ENCODE peak calls at places on chromosome 18, in ten cellular contexts. H is PC-9; U is A549; L is brain microvascular endothelial cell; F is tibial artery; J is H9; Y is upper lobe of right lung; N is CD8-positive, alpha-beta T cell; B is HL-60; A is prostate gland. K is an unnamed sample.

GRCh38 chr18:79863161-79863945 is 65.6 kb downstream of the KCNG2 start:
- DNase-seq in H (no peak), U (no peak), L (no peak), F (peak; percentile 51), J (peak; percentile 39), Y (peak; percentile 47), N (no peak), B (no peak), A (no peak), K (no peak)

GRCh38 chr18:41624461-41624860 is 330.6 kb upstream of the PIK3C3 start:
- DNase-seq in H (no peak), U (no peak), L (peak; percentile 6), F (no peak), J (no peak), Y (no peak), N (no peak), B (no peak), A (no peak), K (no peak)

GRCh38 chr18:76847926-76848325 is 25.6 kb downstream of the ZNF236 start:
- DNase-seq in H (no peak), U (peak; percentile 35), L (no peak), F (no peak), J (peak; percentile 61), Y (no peak), N (no peak), B (no peak), A (no peak), K (no peak)

GRCh38 chr18:23689616-23690504 is 607 bp downstream of the LAMA3 start:
- DNase-seq in H (no peak), U (peak; percentile 42), L (no peak), F (peak; percentile 66), J (peak; percentile 52), Y (peak; percentile 74), N (no peak), B (no peak), A (no peak), K (no peak)

GRCh38 chr18:79944126-79944731 is 7.2 kb downstream of the SLC66A2 start:
- DNase-seq in H (no peak), U (no peak), L (no peak), F (no peak), J (peak; percentile 28), Y (no peak), N (no peak), B (peak; percentile 97), A (no peak), K (no peak)

GRCh38 chr18:62716679-62717058 is 1.3 kb downstream of the PHLPP1 start:
- DNase-seq in H (peak; percentile 37), U (peak; percentile 21), L (peak; percentile 10), F (peak; percentile 70), J (peak; percentile 46), Y (peak; percentile 77), N (peak; percentile 13), B (peak; percentile 59), A (peak; percentile 43), K (peak; percentile 37)

GRCh38 chr18:71327443-71328120 is 1038.7 kb downstream of the SOCS6 start:
- DNase-seq in H (no peak), U (no peak), L (no peak), F (no peak), J (no peak), Y (no peak), N (no peak), B (no peak), A (no peak), K (no peak)

GRCh38 chr18:60145776-60146175 is 226.8 kb downstream of the MC4R start:
- DNase-seq in H (no peak), U (no peak), L (no peak), F (no peak), J (no peak), Y (no peak), N (no peak), B (no peak), A (no peak), K (no peak)

GRCh38 chr18:37247499-37248161 is 318.0 kb downstream of the CELF4 start:
- DNase-seq in H (no peak), U (no peak), L (no peak), F (no peak), J (no peak), Y (no peak), N (no peak), B (no peak), A (no peak), K (no peak)

GRCh38 chr18:69647695-69648094 is 247.0 kb downstream of the DOK6 start:
- DNase-seq in H (no peak), U (no peak), L (no peak), F (no peak), J (no peak), Y (no peak), N (no peak), B (no peak), A (no peak), K (no peak)

GRCh38 chr18:56627991-56628390 is 10.4 kb downstream of the TXNL1 start:
- DNase-seq in H (no peak), U (no peak), L (no peak), F (no peak), J (no peak), Y (no peak), N (no peak), B (no peak), A (no peak), K (no peak)

GRCh38 chr18:11149441-11150270 is at the start of gene PIEZO2:
- DNase-seq in H (no peak), U (peak; percentile 14), L (peak; percentile 69), F (peak; percentile 73), J (peak; percentile 88), Y (peak; percentile 79), N (no peak), B (no peak), A (peak; percentile 24), K (no peak)

GRCh38 chr18:59085126-59085794 is 54.4 kb upstream of the SEC11C start:
- DNase-seq in H (no peak), U (no peak), L (no peak), F (no peak), J (no peak), Y (no peak), N (no peak), B (no peak), A (no peak), K (no peak)

GRCh38 chr18:9961031-9961430 is 47.2 kb downstream of the VAPA start:
- DNase-seq in H (no peak), U (no peak), L (no peak), F (no peak), J (no peak), Y (no peak), N (no peak), B (peak; percentile 36), A (no peak), K (no peak)
- H3K27ac ChIP-seq in H (no peak overlapping the region), U (no peak overlapping the region), L (no peak overlapping the region), F (no peak overlapping the region), J (no peak overlapping the region), Y (no peak overlapping the region), N (no peak overlapping the region), B (no peak overlapping the region), A (no peak overlapping the region), K (no peak overlapping the region)

DNA sequence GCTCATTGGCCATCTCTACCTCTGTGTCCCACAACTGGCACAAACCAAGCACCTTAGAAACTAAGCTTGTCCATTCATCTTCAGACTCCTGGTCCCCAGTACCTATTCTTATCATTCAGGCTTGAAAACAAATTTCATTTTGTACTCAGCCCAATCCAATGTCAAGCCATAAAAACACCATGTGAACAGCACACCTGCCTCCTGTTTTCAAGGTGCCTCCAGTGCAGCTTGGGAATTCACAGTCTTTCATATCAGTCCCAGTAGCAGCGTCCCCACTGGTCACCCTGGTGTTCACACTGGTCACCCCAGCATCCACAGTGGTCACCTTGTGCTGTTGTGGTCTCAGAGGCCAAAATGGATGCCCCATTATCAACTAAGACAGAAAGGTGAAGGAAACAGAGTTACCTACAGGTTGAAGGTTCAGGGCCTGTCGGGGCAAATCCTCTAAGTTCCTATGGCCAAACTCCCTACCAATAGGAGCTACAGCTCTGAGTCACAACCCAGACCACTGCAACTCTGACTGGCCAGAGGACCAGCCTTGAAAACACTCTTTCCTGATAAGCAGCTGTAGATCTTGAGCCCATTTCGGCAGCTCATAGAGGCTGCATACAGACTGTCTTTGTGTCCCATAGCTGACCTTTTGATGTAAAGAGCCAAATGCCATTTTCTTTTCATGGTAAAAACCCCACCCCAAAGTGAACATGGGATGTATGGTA is 259.5 kb upstream of the RAB12 start:
- DNase-seq in H (no peak), U (no peak), L (no peak), F (no peak), J (no peak), Y (no peak), N (no peak), B (no peak), A (no peak), K (no peak)
- TF ChIP-seq CTCF in H (no peak), U (no peak), L (no peak), F (no peak), J (no peak), Y (no peak), N (no peak), B (no peak), A (no peak), K (no peak)

DNA sequence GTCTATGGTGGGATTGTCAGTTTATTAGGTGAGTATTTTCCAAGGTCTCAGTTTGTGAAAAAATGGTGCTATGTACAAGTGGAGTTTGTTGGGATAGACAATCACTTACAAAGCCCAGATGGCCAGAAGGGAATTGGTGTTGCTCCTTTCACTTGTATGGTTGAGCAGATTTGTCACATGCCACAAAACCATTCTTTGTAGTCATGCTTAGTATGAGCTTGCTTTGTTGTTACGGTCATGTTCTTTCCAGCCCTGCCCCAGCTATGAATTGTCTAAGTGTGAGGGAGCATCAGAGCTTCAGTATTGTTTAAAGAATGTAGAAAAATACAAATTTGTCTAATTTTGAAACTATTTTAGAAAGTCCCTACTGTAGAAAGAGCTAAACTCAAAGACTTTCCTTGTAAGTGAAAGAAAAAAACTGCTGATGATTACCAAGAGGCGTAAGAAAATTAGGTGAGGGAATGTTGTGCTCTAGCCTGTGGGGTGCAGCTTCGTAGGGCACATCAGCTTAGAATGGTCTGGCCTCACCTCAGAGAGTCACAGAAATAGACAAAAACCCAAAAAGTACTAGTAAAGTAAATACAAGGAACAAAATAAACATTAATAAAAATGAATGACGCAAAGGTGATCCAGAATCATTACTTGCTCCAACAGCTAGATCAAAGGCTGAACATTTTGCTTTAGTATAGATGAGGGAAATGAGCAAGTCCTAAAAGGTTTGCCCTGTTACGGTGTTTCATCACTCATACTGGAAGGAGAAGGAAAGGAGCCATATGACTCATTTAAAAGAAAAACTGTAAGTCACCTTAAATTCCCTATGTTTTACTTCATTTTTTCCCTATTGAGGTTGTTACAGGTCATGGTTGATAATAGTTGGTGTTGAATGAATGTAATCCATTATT is 9.2 kb downstream of the TGIF1 start:
- DNase-seq in H (no peak), U (peak; percentile 88), L (no peak), F (no peak), J (no peak), Y (no peak), N (no peak), B (no peak), A (no peak), K (peak; percentile 65)
- H3K27ac ChIP-seq in H (peak overlapping the region; percentile 36), U (peak overlapping the region; percentile 98), L (no peak overlapping the region), F (no peak overlapping the region), J (peak overlapping the region; percentile 12), Y (peak overlapping the region; percentile 61), N (peak overlapping the region; percentile 9), B (no peak overlapping the region), A (peak overlapping the region; percentile 50), K (no peak overlapping the region)

DNA sequence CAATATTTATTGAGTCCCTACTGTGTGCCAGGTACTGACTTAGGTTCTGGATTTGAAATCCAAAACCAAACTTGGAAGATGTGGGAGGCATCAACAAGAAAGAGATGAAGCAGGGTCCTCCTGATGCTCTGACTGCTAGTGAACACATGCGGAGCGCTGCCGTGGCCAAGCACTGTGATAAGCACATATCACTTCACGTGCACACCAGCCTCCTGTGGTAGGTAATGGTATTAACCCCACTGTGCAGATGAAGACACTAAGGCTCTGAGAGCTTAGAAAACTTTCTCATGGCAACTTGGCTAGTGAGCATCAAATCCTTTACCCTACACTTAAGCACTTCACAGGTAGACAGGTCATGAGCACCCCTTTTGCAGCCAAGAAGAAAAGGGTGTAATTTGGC is 216.1 kb downstream of the HAUS1 start:
- DNase-seq in H (no peak), U (no peak), L (no peak), F (no peak), J (no peak), Y (no peak), N (no peak), B (no peak), A (no peak), K (no peak)
- TF ChIP-seq CTCF in H (peak; percentile 30), U (no peak), L (peak; percentile 25), F (no peak), J (peak; percentile 34), Y (no peak), N (no peak), B (no peak), A (no peak), K (no peak)